ENCODE peak calls at places on chromosomes 2 and 18, in five cellular contexts. B is cardiac septum; S is iPS-NIHi11; X is stimulated activated CD4-positive, alpha-beta T cell treated with anti-CD3 and anti-CD28 coated beads, Interleukin-12 subunit alpha, Interleukin-12 subunit beta, amount 100 ng/mL, for 48 hours; V is cardiac fibroblast. N is an unnamed sample.

GRCh38 chr2:199727801-199728200 is 123.2 kb downstream of the FTCDNL1 start:
- DNase-seq in B (no peak), S (no peak), X (no peak), V (no peak), N (no peak)

GRCh38 chr2:206158563-206159345 is 490 bp downstream of the NDUFS1 start:
- DNase-seq in B (no peak), S (no peak), X (no peak), V (peak), N (no peak)

GRCh38 chr18:37230762-37231161 is 334.8 kb downstream of the CELF4 start:
- DNase-seq in B (no peak), S (no peak), X (no peak), V (peak), N (no peak)

GRCh38 chr2:180077295-180077906 is 70.3 kb upstream of the CWC22 start:
- DNase-seq in B (no peak), S (peak), X (no peak), V (peak), N (no peak)

GRCh38 chr2:28419705-28420270 is 27.1 kb downstream of the FOSL2 start:
- DNase-seq in B (no peak), S (no peak), X (no peak), V (no peak), N (peak)

GRCh38 chr2:6694555-6694954 is 171.2 kb downstream of the CMPK2 start:
- DNase-seq in B (no peak), S (no peak), X (no peak), V (no peak), N (no peak)

GRCh38 chr2:72173640-72174321 is 26.1 kb upstream of the CYP26B1 start:
- DNase-seq in B (no peak), S (no peak), X (no peak), V (peak), N (no peak)

GRCh38 chr18:24741961-24742738 is 281.7 kb downstream of the HRH4 start:
- DNase-seq in B (no peak), S (no peak), X (no peak), V (peak), N (no peak)

GRCh38 chr2:64052468-64053241 is 33.4 kb upstream of the VPS54 start:
- DNase-seq in B (no peak), S (no peak), X (no peak), V (peak), N (no peak)

GRCh38 chr2:37648316-37649011 is 23.0 kb downstream of the CDC42EP3 start:
- DNase-seq in B (peak), S (no peak), X (no peak), V (peak), N (no peak)

GRCh38 chr2:118387509-118387908 is 299.2 kb downstream of the INSIG2 start:
- DNase-seq in B (no peak), S (no peak), X (no peak), V (peak), N (no peak)

GRCh38 chr2:240632291-240632670 is 7.0 kb downstream of the GPR35 start:
- DNase-seq in B (peak), S (no peak), X (no peak), V (no peak), N (peak)

GRCh38 chr18:80163183-80163582 is 54.1 kb downstream of the ADNP2 start:
- DNase-seq in B (no peak), S (no peak), X (no peak), V (no peak), N (no peak)

GRCh38 chr18:8435376-8435775 is 173.9 kb upstream of the RAB12 start:
- DNase-seq in B (no peak), S (no peak), X (no peak), V (no peak), N (no peak)

N was measured in mesenteric fat pad.